ENCODE peak calls at places on chromosomes 11 and 22, in eight cellular contexts. M, Y, L, G, V, C, Z and O are unnamed samples.

GRCh38 chr22:44648821-44649566 is 53.0 kb upstream of the PRR5 start:
- DNase-seq in M (no peak), L (no peak), Z (no peak), G (peak; percentile 72), Y (peak; percentile 90), C (no peak), V (no peak), O (peak; percentile 99)

GRCh38 chr22:35556666-35557065 is 16.0 kb downstream of the RASD2 start:
- DNase-seq in Z (no peak), Y (no peak), C (no peak), L (no peak), G (no peak), M (peak; percentile 2), V (no peak), O (no peak)

GRCh38 chr11:2180775-2181370 is 9.3 kb upstream of the TH start:
- DNase-seq in V (no peak), G (no peak), M (no peak), Y (peak; percentile 83), C (no peak), Z (no peak), L (no peak), O (no peak)

GRCh38 chr11:43943931-43944751 is 1.7 kb downstream of the C11orf96 start:
- DNase-seq in Y (peak; percentile 27), V (no peak), Z (peak; percentile 42), G (no peak), L (peak; percentile 31), M (peak; percentile 68), C (no peak), O (no peak)

GRCh38 chr22:46667245-46667623 is 47.0 kb downstream of the GRAMD4 start:
- DNase-seq in V (no peak), L (no peak), Z (no peak), M (no peak), Y (no peak), G (no peak), C (no peak), O (no peak)

GRCh38 chr22:46355369-46355995 is 20.0 kb downstream of the TRMU start:
- DNase-seq in C (peak; percentile 76), M (peak; percentile 88), Z (peak; percentile 76), L (peak; percentile 59), G (peak; percentile 48), V (no peak), Y (peak; percentile 68), O (no peak)

GRCh38 chr11:36214484-36214883 is 74.7 kb downstream of the COMMD9 start:
- DNase-seq in Z (no peak), V (no peak), G (no peak), L (no peak), C (no peak), Y (peak; percentile 97), M (peak; percentile 5), O (no peak)

GRCh38 chr22:30424471-30425326 is 869 bp upstream of the MTFP1 start:
- DNase-seq in G (no peak), V (no peak), Y (peak; percentile 54), M (peak; percentile 53), Z (no peak), L (peak; percentile 50), C (no peak), O (no peak)

GRCh38 chr22:43993072-43993760 is 30.9 kb upstream of the PARVB start:
- DNase-seq in Y (peak; percentile 56), L (peak; percentile 62), Z (peak; percentile 67), G (peak; percentile 75), V (no peak), M (peak; percentile 71), C (no peak), O (peak; percentile 28)

GRCh38 chr11:117887431-117888139 is 11.1 kb upstream of the FXYD6 start:
- DNase-seq in Y (no peak), G (no peak), L (no peak), C (no peak), Z (no peak), V (no peak), M (no peak), O (no peak)

GRCh38 chr11:32382339-32383049 is 52.8 kb downstream of the WT1 start:
- DNase-seq in Z (no peak), C (no peak), G (no peak), Y (no peak), V (no peak), M (no peak), L (no peak), O (no peak)

GRCh38 chr11:70707821-70708220 is 309.5 kb downstream of the CTTN start:
- DNase-seq in L (no peak), Y (no peak), C (no peak), Z (no peak), G (no peak), V (no peak), M (no peak), O (no peak)

GRCh38 chr11:132821027-132821426 is 711.3 kb downstream of the OPCML start:
- DNase-seq in Z (no peak), Y (no peak), V (no peak), L (no peak), M (no peak), G (no peak), C (no peak), O (peak; percentile 16)

GRCh38 chr11:43706631-43707030 is 26.1 kb downstream of the HSD17B12 start:
- DNase-seq in Y (no peak), V (no peak), M (no peak), C (no peak), Z (no peak), L (no peak), G (no peak), O (no peak)

GRCh38 chr11:113176561-113176960 is 137.8 kb upstream of the TTC12 start:
- DNase-seq in G (peak; percentile 74), M (peak; percentile 27), V (no peak), L (no peak), C (no peak), Y (no peak), Z (no peak), O (peak; percentile 42)

GRCh38 chr11:58647141-58647699 is 24.8 kb downstream of the CNTF start:
- DNase-seq in V (no peak), Y (no peak), Z (no peak), C (no peak), G (no peak), M (no peak), L (no peak), O (no peak)

GRCh38 chr22:23101524-23101923 is 31.2 kb downstream of the GNAZ start:
- DNase-seq in Z (no peak), L (no peak), G (no peak), Y (no peak), V (no peak), M (no peak), C (no peak), O (no peak)

GRCh38 chr22:24187731-24188644 is 6.7 kb downstream of the SUSD2 start:
- DNase-seq in G (no peak), Y (no peak), Z (no peak), C (no peak), V (no peak), L (no peak), M (peak; percentile 10), O (no peak)

GRCh38 chr22:27419473-27419872 is 382.1 kb downstream of the MN1 start:
- DNase-seq in L (no peak), M (no peak), G (no peak), Y (no peak), V (no peak), C (no peak), Z (no peak), O (no peak)